ENCODE peak calls at places on chromosomes 16 and 17, in eight cellular contexts. E is breast epithelium; Q is ovary; U is CD4-positive, alpha-beta T cell; I is ascending aorta; O is tibial nerve; Z is GM13976; P is activated CD8-positive, alpha-beta T cell treated with anti-CD3 and anti-CD28 coated beads for 36 hours. L is an unnamed sample.

GRCh38 chr17:80761421-80761871 is 216.8 kb downstream of the RPTOR start:
- DNase-seq in O (no peak), Z (no peak), I (peak), P (peak), E (no peak), U (peak), Q (no peak), L (no peak)

GRCh38 chr16:83803811-83804210 is 4.0 kb upstream of the HSBP1 start:
- DNase-seq in Q (no peak), P (no peak), E (no peak), I (no peak), O (no peak), Z (no peak), U (no peak), L (no peak)

GRCh38 chr16:48526058-48526957 is 83.7 kb downstream of the N4BP1 start:
- DNase-seq in Z (peak), Q (no peak), E (no peak), O (no peak), P (peak), I (peak), U (no peak), L (peak)

GRCh38 chr17:6476834-6477210 is 32.6 kb downstream of the PIMREG start:
- DNase-seq in P (no peak), U (no peak), Q (no peak), O (no peak), E (no peak), I (no peak), Z (no peak), L (no peak)

GRCh38 chr17:55273579-55274370 is 9.0 kb downstream of the HLF start:
- DNase-seq in P (no peak), O (no peak), Q (no peak), U (no peak), E (peak), Z (no peak), I (peak), L (no peak)

GRCh38 chr16:48442379-48442778 is 57.2 kb upstream of the SIAH1 start:
- DNase-seq in O (no peak), Z (no peak), P (no peak), Q (no peak), I (no peak), E (no peak), U (no peak), L (no peak)

GRCh38 chr17:75331671-75332070 is 42.4 kb upstream of the SLC25A19 start:
- DNase-seq in Q (no peak), E (no peak), U (no peak), P (no peak), I (no peak), O (no peak), Z (no peak), L (no peak)

GRCh38 chr17:77867308-77867781 is 91.2 kb upstream of the TNRC6C start:
- DNase-seq in Q (no peak), Z (peak), U (no peak), I (no peak), P (no peak), O (no peak), E (no peak), L (peak)

GRCh38 chr16:10617662-10618420 is 37.4 kb upstream of the EMP2 start:
- DNase-seq in U (no peak), E (no peak), Q (no peak), Z (no peak), P (no peak), O (no peak), I (no peak), L (no peak)

GRCh38 chr17:78341559-78342437 is 18.1 kb downstream of the SOCS3 start:
- DNase-seq in Z (peak), U (no peak), I (peak), E (no peak), P (no peak), Q (peak), O (peak), L (peak)

GRCh38 chr17:27526603-27527002 is 70.4 kb downstream of the KSR1 start:
- DNase-seq in I (no peak), Q (no peak), O (no peak), U (no peak), E (no peak), Z (peak), P (peak), L (no peak)

GRCh38 chr16:27315333-27316037 is 1.7 kb downstream of the IL4R start:
- DNase-seq in E (peak), Z (no peak), U (peak), O (no peak), P (peak), Q (no peak), I (peak), L (peak)

GRCh38 chr16:79621027-79621426 is 20.5 kb upstream of the MAF start:
- DNase-seq in Z (no peak), E (no peak), P (no peak), Q (no peak), I (no peak), U (no peak), O (no peak), L (no peak)

GRCh38 chr17:27333410-27333980 is 39.6 kb downstream of the WSB1 start:
- DNase-seq in U (no peak), Q (no peak), I (no peak), E (no peak), O (no peak), Z (no peak), P (peak), L (no peak)

DNA sequence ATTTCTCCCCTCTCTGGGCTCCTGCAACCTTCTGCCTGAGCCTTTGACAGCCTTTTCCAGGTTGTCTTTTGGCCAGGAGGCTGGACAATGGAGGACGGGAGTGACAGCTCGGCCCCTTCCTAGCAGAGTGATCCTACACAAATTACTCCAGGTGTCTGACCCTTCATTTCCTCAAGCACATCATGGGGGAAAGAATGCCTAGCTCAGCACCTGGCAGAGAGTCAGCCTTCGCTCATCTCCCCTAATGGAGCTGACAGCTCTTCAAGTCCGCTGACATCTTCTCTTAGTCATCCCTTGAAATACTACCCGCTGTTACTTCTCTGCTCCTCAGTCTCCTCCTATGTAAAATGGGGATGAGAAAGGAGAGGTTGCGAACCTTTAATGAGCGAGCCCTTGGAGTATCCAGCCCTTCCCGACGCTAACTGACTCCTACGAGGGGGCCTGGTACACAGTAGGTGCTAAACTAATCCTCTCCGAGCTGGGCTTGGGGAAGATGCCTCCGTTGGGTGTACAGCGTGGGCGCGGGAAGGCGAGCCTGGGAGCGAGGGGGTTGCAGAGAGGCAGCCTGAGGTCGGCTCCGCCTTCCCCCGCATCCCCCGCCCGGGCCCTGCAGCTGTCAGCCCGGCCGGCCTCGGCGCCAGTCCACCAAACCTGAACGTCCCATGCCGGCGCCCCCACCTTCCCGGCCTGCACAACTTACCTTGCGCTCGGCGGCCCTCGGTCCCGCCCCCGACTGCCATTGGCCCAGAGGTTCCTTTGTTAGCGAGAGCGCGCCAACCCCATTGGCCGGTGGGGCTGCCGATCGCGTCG is 481 bp upstream of the MPRIP start:
- DNase-seq in E (peak), Q (peak), I (peak), O (peak), Z (peak), U (peak), P (peak), L (peak)
- TF ChIP-seq CTCF in E (no peak), Q (no peak), I (no peak), O (no peak), Z (no peak), U (no peak), P (no peak), L (no peak)

DNA sequence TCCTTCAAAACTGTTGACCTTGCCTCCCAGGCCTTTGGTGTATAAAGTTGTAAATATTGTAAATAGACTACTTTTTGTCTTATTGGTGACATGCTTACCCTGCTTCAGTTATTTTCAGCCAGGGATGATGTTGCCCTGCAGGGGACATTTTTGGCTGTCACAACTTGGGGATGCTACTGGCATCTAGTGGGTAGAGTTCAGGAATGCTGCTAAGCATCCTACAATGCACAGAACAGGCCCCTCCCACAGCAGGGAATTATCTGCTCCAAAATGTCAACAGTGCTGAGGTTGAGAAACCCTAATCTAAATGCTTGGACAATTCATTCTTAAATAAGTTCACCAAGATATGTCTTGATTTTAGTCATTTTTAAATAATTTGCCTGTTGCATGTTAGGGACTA is 459.8 kb downstream of the PMP22 start:
- DNase-seq in U (no peak), Z (no peak), E (no peak), I (no peak), P (no peak), O (no peak), Q (no peak), L (no peak)
- TF ChIP-seq CTCF in U (no peak), Z (no peak), E (no peak), I (no peak), P (no peak), O (no peak), Q (no peak), L (no peak)

DNA sequence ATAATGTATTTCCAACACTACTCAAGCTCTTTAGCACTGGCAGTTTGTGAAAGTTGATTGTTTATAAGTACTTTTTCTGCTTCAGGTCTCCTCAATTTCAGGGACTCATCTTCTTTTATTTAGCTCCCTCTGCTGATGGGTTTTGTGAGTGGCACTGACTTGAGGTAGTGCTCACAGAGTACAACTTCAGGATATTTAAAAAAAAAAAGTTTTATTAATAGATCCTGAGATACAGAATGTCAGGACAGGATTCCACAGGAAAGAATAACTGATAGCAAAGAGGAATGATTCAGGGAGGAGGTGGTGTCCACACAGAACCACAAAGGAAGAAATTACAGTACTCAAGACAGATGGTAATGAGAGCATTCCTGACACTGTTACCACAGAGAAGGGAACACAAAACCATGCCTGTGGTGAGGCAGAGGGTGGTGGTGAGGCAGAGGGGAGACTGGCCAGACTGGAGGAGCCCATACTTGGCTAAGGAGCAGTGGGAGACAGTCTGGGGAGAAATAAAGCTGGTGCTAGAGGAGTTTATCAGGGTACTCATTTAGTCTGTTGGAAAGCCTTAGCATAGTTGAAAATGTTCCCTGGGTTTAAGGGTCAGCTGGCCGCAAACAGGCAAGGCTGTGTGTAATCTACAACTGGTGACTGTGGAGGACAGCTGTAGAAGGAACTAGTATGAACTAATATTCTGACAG is 63.7 kb downstream of the SPAG9 start:
- DNase-seq in Z (peak), O (no peak), E (no peak), P (peak), Q (peak), U (no peak), I (no peak), L (peak)
- TF ChIP-seq CTCF in Z (peak), O (peak), E (peak), P (peak), Q (no peak), U (peak), I (peak), L (peak)

GRCh38 chr16:30874821-30875717 is 18.8 kb downstream of the BCL7C start:
- DNase-seq in P (peak), Z (peak), O (peak), U (peak), Q (peak), E (peak), I (peak), L (peak)

GRCh38 chr16:30882429-30883310 is 11.2 kb downstream of the BCL7C start:
- DNase-seq in Z (no peak), U (no peak), E (no peak), I (no peak), Q (no peak), P (no peak), O (no peak), L (no peak)

GRCh38 chr16:30874244-30874820 is 19.5 kb downstream of the BCL7C start:
- DNase-seq in Q (no peak), U (no peak), P (no peak), E (no peak), O (no peak), I (no peak), Z (no peak), L (no peak)

GRCh38 chr16:30875881-30876791 is 17.7 kb downstream of the BCL7C start:
- DNase-seq in O (no peak), P (peak), E (no peak), Z (peak), U (peak), Q (no peak), I (no peak), L (peak)

GRCh38 chr16:30876867-30877266 is 17.0 kb downstream of the BCL7C start:
- DNase-seq in U (no peak), P (no peak), O (no peak), Z (no peak), I (no peak), E (no peak), Q (no peak), L (no peak)
- TF ChIP-seq CTCF in U (no peak), P (no peak), O (no peak), Z (no peak), I (no peak), E (no peak), Q (no peak), L (no peak)